ENCODE peak calls at places on chromosomes 4 and X, in five cellular contexts. K is endothelial cell of umbilical vein, Y is ovary, M is tibial nerve, L is sigmoid colon. C is an unnamed sample.

GRCh38 chr4:86472377-86473019 is 112.6 kb upstream of the MAPK10 start:
- DNase-seq in K (no peak), Y (no peak), M (no peak), L (no peak), C (no peak)

GRCh38 chr4:120225527-120225926 is 158.9 kb upstream of the MAD2L1 start:
- DNase-seq in K (no peak), Y (no peak), M (no peak), L (no peak), C (no peak)

GRCh38 chrX:97065973-97066372 is 182.3 kb downstream of the RPA4 start:
- DNase-seq in K (no peak), Y (no peak), M (no peak), L (no peak), C (no peak)

GRCh38 chrX:38890326-38890725 is 89.1 kb downstream of the MID1IP1 start:
- DNase-seq in K (no peak), Y (no peak), M (no peak), L (no peak), C (no peak)

GRCh38 chr4:182307746-182308145 is 64.5 kb downstream of the TENM3 start:
- DNase-seq in K (no peak), Y (no peak), M (peak), L (no peak), C (no peak)

GRCh38 chrX:119512145-119512800 is 44.0 kb downstream of the SLC25A5 start:
- DNase-seq in K (peak), Y (peak), M (no peak), L (peak), C (peak)

GRCh38 chrX:74015379-74016019 is 288.5 kb upstream of the ZCCHC13 start:
- DNase-seq in K (peak), Y (peak), M (peak), L (peak), C (no peak)

GRCh38 chrX:124383367-124383766 is 37.0 kb downstream of the SH2D1A start:
- DNase-seq in K (no peak), Y (no peak), M (no peak), L (no peak), C (no peak)

GRCh38 chrX:15194136-15194535 is 75.7 kb downstream of the ASB9 start:
- DNase-seq in K (no peak), Y (no peak), M (no peak), L (no peak), C (no peak)

GRCh38 chr4:119659576-119659975 is 31.0 kb upstream of the PDE5A start:
- DNase-seq in K (no peak), Y (no peak), M (no peak), L (no peak), C (no peak)

GRCh38 chr4:25178838-25179261 is 18.6 kb upstream of the SEPSECS start:
- DNase-seq in K (no peak), Y (no peak), M (no peak), L (no peak), C (no peak)

GRCh38 chrX:118116308-118117068 is at the start of gene KLHL13:
- DNase-seq in K (peak), Y (peak), M (peak), L (peak), C (no peak)

GRCh38 chr4:143653031-143653430 is 47.4 kb downstream of the FREM3 start:
- DNase-seq in K (peak), Y (no peak), M (no peak), L (no peak), C (no peak)

GRCh38 chrX:107154787-107155620 is 36.4 kb upstream of the RBM41 start:
- DNase-seq in K (no peak), Y (no peak), M (no peak), L (no peak), C (no peak)

GRCh38 chrX:153924149-153924861 is 1.8 kb downstream of the ARHGAP4 start:
- DNase-seq in K (peak), Y (no peak), M (no peak), L (no peak), C (no peak)

GRCh38 chr4:140071806-140072205 is 82.2 kb downstream of the MAML3 start:
- DNase-seq in K (no peak), Y (no peak), M (peak), L (no peak), C (peak)

GRCh38 chr4:176838611-176839411 is 46.1 kb upstream of the VEGFC start:
- DNase-seq in K (peak), Y (no peak), M (no peak), L (no peak), C (no peak)

GRCh38 chr4:175443547-175443946 is 368.5 kb downstream of the GPM6A start:
- DNase-seq in K (no peak), Y (no peak), M (no peak), L (no peak), C (no peak)
- TF ChIP-seq CTCF in K (no peak), Y (no peak), M (no peak), L (no peak), C (no peak)

DNA sequence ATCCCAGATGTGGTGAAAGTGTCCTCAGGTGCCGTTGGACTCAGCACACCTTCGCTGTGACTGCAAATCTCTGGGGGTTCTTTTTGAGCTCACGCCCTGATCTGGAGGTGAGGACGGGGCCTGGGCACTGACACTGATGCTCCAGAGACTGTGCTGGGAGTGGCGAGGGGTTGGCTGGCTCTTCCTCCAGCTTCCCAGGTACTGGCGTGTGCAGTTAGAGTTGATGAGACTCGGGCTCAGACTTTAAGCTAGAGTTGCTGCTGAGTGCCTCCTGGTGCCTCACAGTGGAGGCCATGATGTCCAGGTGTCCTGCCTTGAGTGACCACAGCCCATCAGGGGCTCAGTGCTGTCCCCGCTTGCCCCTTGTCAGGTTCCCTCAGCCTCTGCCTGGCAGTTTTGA is 16.3 kb downstream of the SPON2 start:
- DNase-seq in K (no peak), Y (no peak), M (no peak), L (no peak), C (no peak)
- H3K27ac ChIP-seq in K (no peak), Y (no peak), M (no peak), L (no peak), C (no peak)

GRCh38 chrX:152831391-152831790 is 528 bp downstream of the NSDHL start:
- DNase-seq in K (no peak), Y (no peak), M (no peak), L (no peak), C (no peak)

GRCh38 chrX:152824841-152825374 is 5.6 kb downstream of the CETN2 start:
- DNase-seq in K (no peak), Y (no peak), M (no peak), L (no peak), C (no peak)

GRCh38 chrX:152832520-152832919 is 1.7 kb downstream of the NSDHL start:
- DNase-seq in K (no peak), Y (no peak), M (no peak), L (no peak), C (no peak)

GRCh38 chrX:152833378-152833777 is 2.5 kb downstream of the NSDHL start:
- DNase-seq in K (no peak), Y (no peak), M (no peak), L (no peak), C (no peak)

DNA sequence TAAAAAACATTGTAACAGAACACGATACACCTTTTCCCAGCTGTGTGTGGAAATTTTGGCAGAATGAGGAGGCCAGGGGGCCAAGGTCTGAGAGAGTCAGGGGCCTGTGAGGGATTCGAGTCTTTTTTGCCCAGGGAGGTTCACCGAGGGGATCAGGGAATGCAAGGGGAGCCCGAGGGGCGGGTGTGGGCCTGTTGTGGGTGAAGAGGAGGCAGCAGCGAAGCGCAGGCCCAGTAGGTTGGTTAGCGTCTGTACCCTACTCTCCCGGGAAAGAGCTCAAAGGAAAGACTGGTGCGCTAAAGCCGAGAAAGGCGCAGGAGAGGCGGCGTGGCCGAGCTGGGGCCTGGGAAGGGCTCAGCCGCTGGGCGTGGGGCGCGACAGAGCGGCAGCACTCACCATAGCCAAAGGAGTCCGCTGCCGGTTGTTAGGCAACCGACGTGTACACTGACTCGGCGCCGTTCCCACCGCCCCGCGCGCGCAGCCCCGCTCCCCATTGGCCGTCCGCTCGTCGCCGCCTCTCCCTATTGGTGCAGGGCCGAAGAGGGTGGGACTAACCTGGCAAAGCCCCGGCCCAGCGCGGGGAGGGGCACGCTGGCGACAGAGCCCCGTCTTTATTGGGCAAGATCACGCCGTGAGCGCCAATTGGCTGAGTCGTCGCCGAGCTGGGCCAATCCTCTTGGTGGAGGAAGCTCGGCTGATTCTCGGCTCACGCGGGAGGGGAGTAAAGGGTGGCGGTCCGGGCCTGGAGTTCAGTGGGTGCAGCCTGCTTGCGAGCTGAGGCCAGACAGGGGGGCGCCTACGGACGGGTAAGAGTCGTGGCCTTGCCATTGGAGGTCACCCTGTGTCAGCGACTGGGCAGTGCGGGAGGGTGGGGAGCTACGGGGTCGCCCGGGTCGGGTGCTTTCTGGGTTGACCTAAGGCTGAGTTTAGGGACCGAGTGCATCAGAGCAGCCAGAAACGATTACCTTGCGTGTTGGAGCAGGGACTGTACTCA is at the start of the genes CETN2 and NSDHL:
- DNase-seq in K (peak), Y (peak), M (peak), L (peak), C (peak)
- TF ChIP-seq POLR2A in K (peak), Y (no peak), M (peak), L (no peak), C (peak)

GRCh38 chrX:99394450-99394849 is 1015.6 kb downstream of the PCDH19 start:
- DNase-seq in K (no peak), Y (no peak), M (no peak), L (no peak), C (no peak)
- TF ChIP-seq CTCF in K (no peak), Y (no peak), M (no peak), L (no peak), C (no peak)

DNA sequence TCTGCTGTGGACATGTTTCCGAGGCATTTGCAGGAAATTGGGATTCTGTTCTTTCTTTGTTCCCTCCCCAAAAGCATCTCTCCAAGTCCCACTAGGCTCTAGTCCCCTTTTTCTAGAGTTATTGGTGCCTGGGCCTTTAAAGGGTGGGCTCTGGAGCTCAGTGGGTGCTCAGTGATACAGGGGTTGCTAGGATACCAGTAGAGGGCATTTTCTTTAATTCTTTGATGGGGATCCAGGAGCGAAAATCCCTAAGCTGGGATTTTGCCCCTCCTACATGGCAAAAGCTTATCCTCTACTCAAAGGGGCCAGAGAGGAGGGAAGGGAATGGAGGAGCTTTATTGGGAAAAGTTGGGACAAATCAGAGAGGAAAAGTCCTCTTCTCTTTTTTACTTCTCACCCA is 34.2 kb downstream of the ARHGEF9 start:
- DNase-seq in K (no peak), Y (no peak), M (no peak), L (no peak), C (no peak)
- H3K27ac ChIP-seq in K (no peak), Y (no peak), M (peak), L (no peak), C (no peak)

GRCh38 chrX:47540754-47541538 is 20.1 kb upstream of the ARAF start:
- DNase-seq in K (peak), Y (peak), M (peak), L (peak), C (peak)
- TF ChIP-seq POLR2A in K (no peak), Y (peak), M (peak), L (no peak), C (peak)

GRCh38 chrX:102155806-102156179 is at the start of gene BEX5:
- DNase-seq in K (peak), Y (peak), M (no peak), L (peak), C (peak)

GRCh38 chrX:102154900-102155805 is 624 bp downstream of the BEX5 start:
- DNase-seq in K (peak), Y (peak), M (no peak), L (no peak), C (no peak)

GRCh38 chrX:102154218-102154860 is 1.4 kb downstream of the BEX5 start:
- DNase-seq in K (no peak), Y (no peak), M (no peak), L (no peak), C (no peak)
- TF ChIP-seq CTCF in K (no peak), Y (no peak), M (no peak), L (no peak), C (no peak)

GRCh38 chr4:3237711-3238560 is 11.0 kb upstream of the MSANTD1 start:
- DNase-seq in K (no peak), Y (no peak), M (no peak), L (no peak), C (no peak)
- H3K27ac ChIP-seq in K (no peak), Y (no peak), M (no peak), L (no peak), C (no peak)